ENCODE peak calls at places on chromosome 5, in five cellular contexts. I is lower lobe of right lung; A is GM23248; T is CD4-positive, alpha-beta memory T cell; B is stomach. L is an unnamed sample.

GRCh38 chr5:80260461-80260860 is 4.6 kb upstream of the SERINC5 start:
- DNase-seq in I (no peak), A (no peak), T (no peak), B (no peak), L (no peak)

GRCh38 chr5:96920956-96921355 is 14.9 kb upstream of the LNPEP start:
- DNase-seq in I (no peak), A (no peak), T (no peak), B (no peak), L (no peak)

GRCh38 chr5:39074009-39074886 is at the start of gene RICTOR:
- DNase-seq in I (peak; percentile 95), A (peak; percentile 95), T (peak; percentile 88), B (peak; percentile 91), L (peak; percentile 88)

GRCh38 chr5:131270809-131271208 is 7.0 kb downstream of the CDC42SE2 start:
- DNase-seq in I (no peak), A (peak; percentile 68), T (no peak), B (no peak), L (no peak)

GRCh38 chr5:10831416-10831815 is 70.4 kb upstream of the DAP start:
- DNase-seq in I (no peak), A (peak; percentile 82), T (no peak), B (no peak), L (no peak)

GRCh38 chr5:75545131-75545530 is 33.4 kb downstream of the POLK start:
- DNase-seq in I (no peak), A (no peak), T (no peak), B (no peak), L (no peak)

GRCh38 chr5:54772232-54773168 is 212.9 kb downstream of the ESM1 start:
- DNase-seq in I (no peak), A (no peak), T (no peak), B (no peak), L (no peak)

GRCh38 chr5:1733369-1733768 is 66.3 kb downstream of the MRPL36 start:
- DNase-seq in I (no peak), A (no peak), T (no peak), B (no peak), L (no peak)

GRCh38 chr5:95873351-95873750 is 50.8 kb upstream of the GLRX start:
- DNase-seq in I (no peak), A (no peak), T (no peak), B (no peak), L (no peak)

GRCh38 chr5:171629221-171630005 is 156.2 kb upstream of the SMIM23 start:
- DNase-seq in I (no peak), A (peak; percentile 35), T (no peak), B (no peak), L (no peak)

GRCh38 chr5:132767150-132767549 is 9.9 kb downstream of the SEPTIN8 start:
- DNase-seq in I (no peak), A (no peak), T (no peak), B (no peak), L (no peak)

GRCh38 chr5:172637740-172638139 is 3.3 kb upstream of the NEURL1B start:
- DNase-seq in I (no peak), A (no peak), T (no peak), B (no peak), L (no peak)

GRCh38 chr5:10161778-10162177 is 87.9 kb downstream of the ATPSCKMT start:
- DNase-seq in I (no peak), A (no peak), T (no peak), B (no peak), L (no peak)

GRCh38 chr5:168790037-168790635 is 211.0 kb upstream of the PANK3 start:
- DNase-seq in I (no peak), A (peak; percentile 52), T (no peak), B (no peak), L (no peak)

GRCh38 chr5:137372386-137373160 is 126.6 kb downstream of the SPOCK1 start:
- DNase-seq in I (no peak), A (peak; percentile 73), T (no peak), B (no peak), L (no peak)

GRCh38 chr5:65914644-65915196 is 11.7 kb upstream of the ERBIN start:
- DNase-seq in I (no peak), A (no peak), T (no peak), B (no peak), L (no peak)

GRCh38 chr5:106876665-106877194 is 794.0 kb downstream of the EFNA5 start:
- DNase-seq in I (peak; percentile 45), A (peak; percentile 2), T (no peak), B (no peak), L (no peak)

GRCh38 chr5:132224721-132225120 is 2.9 kb downstream of the P4HA2 start:
- DNase-seq in I (no peak), A (peak; percentile 69), T (no peak), B (no peak), L (no peak)

GRCh38 chr5:93717162-93717561 is 24.2 kb downstream of the POU5F2 start:
- DNase-seq in I (peak; percentile 50), A (peak; percentile 56), T (no peak), B (no peak), L (no peak)

GRCh38 chr5:128750202-128750601 is 212.2 kb upstream of the FBN2 start:
- DNase-seq in I (no peak), A (no peak), T (no peak), B (no peak), L (no peak)

GRCh38 chr5:175654346-175654745 is 3.5 kb upstream of the HRH2 start:
- DNase-seq in I (no peak), A (no peak), T (no peak), B (no peak), L (no peak)

GRCh38 chr5:161545701-161546462 is 643 bp downstream of the GABRB2 start:
- DNase-seq in I (no peak), A (no peak), T (no peak), B (no peak), L (no peak)

GRCh38 chr5:15387931-15388330 is 112.0 kb upstream of the FBXL7 start:
- DNase-seq in I (no peak), A (no peak), T (no peak), B (no peak), L (no peak)
- H3K9me3 ChIP-seq in I (no peaks in the 10 kb centered on the region), A (no peaks in the 10 kb centered on the region), T (no peaks in the 10 kb centered on the region), B (no peaks in the 10 kb centered on the region), L (no peaks in the 10 kb centered on the region)

GRCh38 chr5:149442563-149443182 is 63.6 kb upstream of the IL17B start:
- DNase-seq in I (peak; percentile 86), A (peak; percentile 84), T (peak; percentile 46), B (peak; percentile 90), L (peak; percentile 49)

GRCh38 chr5:149441194-149441753 is 62.2 kb upstream of the IL17B start:
- DNase-seq in I (no peak), A (no peak), T (no peak), B (no peak), L (no peak)

GRCh38 chr5:149441986-149442385 is 62.9 kb upstream of the IL17B start:
- DNase-seq in I (no peak), A (no peak), T (no peak), B (no peak), L (no peak)

GRCh38 chr5:149445343-149445738 is 66.2 kb upstream of the IL17B start:
- DNase-seq in I (no peak), A (no peak), T (no peak), B (no peak), L (no peak)

DNA sequence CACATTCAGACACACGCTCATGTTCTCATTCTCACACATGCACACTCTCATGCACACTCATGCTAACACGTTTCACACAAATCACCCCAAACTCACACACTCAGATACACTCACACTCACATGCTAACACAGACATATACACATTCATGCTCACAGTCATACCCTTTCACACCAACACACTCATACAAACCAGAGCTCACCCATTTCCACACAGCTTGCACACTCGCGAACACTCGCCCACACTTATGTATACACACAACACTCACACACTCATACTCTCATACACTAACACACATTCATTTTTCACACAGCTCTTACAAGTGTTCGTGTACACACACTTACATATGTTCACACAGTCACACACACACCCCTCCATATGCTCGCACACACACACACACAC is 64.1 kb upstream of the IL17B start:
- DNase-seq in I (no peak), A (no peak), T (no peak), B (no peak), L (no peak)
- H3K27ac ChIP-seq in I (peak overlapping the region; percentile 37), A (no peak overlapping the region), T (no peak overlapping the region), B (peak overlapping the region; percentile 74), L (no peak overlapping the region)

GRCh38 chr5:4373051-4373450 is 767.1 kb upstream of the ADAMTS16 start:
- DNase-seq in I (no peak), A (no peak), T (no peak), B (no peak), L (no peak)

GRCh38 chr5:4370218-4370617 is 769.9 kb upstream of the ADAMTS16 start:
- DNase-seq in I (no peak), A (no peak), T (no peak), B (no peak), L (no peak)

GRCh38 chr5:4375640-4376039 is 764.5 kb upstream of the ADAMTS16 start:
- DNase-seq in I (no peak), A (no peak), T (no peak), B (no peak), L (no peak)

GRCh38 chr5:4372481-4372880 is 767.6 kb upstream of the ADAMTS16 start:
- DNase-seq in I (no peak), A (no peak), T (no peak), B (no peak), L (no peak)

GRCh38 chr5:4374866-4375265 is 765.3 kb upstream of the ADAMTS16 start:
- DNase-seq in I (no peak), A (peak; percentile 70), T (no peak), B (no peak), L (no peak)
- H3K9me3 ChIP-seq in I (no peaks in the 10 kb centered on the region), A (no peaks in the 10 kb centered on the region), T (no peaks in the 10 kb centered on the region), B (no peaks in the 10 kb centered on the region), L (no peaks in the 10 kb centered on the region)

GRCh38 chr5:115815006-115815692 is 1.3 kb downstream of the CDO1 start:
- DNase-seq in I (no peak), A (no peak), T (no peak), B (no peak), L (no peak)

GRCh38 chr5:115818821-115819220 is 2.4 kb upstream of the CDO1 start:
- DNase-seq in I (no peak), A (no peak), T (no peak), B (no peak), L (no peak)

GRCh38 chr5:115815693-115816225 is 700 bp downstream of the CDO1 start:
- DNase-seq in I (no peak), A (peak; percentile 32), T (no peak), B (no peak), L (no peak)

GRCh38 chr5:115813719-115814118 is 2.7 kb downstream of the CDO1 start:
- DNase-seq in I (no peak), A (no peak), T (no peak), B (no peak), L (no peak)

DNA sequence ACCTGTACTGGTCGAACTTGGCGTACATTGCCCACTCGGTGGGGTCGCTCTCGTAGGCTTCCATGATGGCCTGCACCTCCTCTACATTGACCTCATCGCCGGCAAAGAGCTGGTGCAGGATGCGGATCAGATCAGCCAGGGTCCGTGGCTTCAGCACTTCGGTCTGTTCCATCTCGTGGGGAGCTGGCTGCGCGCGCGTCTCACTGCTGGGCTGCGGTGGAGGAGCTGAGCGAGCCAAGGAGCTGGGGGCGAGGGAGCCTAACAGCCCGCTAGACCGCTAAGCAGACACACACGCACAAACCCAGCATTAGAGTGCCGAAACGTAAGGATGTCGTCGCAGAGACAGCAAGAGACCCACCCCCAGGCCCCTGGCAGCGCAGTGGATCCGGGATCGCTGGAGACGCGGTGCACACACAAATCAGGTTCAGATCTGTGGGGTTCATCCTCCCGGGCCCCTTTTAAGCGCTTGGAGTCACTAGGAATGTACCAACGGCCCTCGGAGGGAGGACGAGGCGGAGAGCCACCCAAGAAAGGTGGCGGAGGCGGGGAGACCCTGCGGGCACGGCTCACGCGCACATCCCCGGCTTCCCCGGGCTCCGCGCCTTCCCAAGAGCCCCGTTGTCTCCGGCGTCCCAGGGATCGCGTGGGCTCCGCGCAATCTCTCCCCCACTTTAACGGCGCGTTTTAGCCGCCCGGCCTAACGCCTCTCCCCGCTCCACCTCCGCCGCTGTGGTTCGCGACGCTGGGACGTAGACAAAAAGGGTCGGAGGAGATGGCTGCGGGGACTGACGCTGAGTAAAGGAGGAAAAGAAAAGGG is at the start of gene CDO1:
- DNase-seq in I (peak; percentile 48), A (peak; percentile 76), T (peak; percentile 5), B (no peak), L (no peak)
- H3K27ac ChIP-seq in I (peak within 1 kb of the TSS; percentile 78), A (no peak within 1 kb of the TSS), T (no peak within 1 kb of the TSS), B (peak within 1 kb of the TSS; percentile 62), L (no peak within 1 kb of the TSS)